ENCODE peak calls at places on chromosomes 12 and 14, in five cellular contexts. F is mesenchymal stem cell, U is IMR-90, Q is H9, N is H1. E is an unnamed sample.

GRCh38 chr12:1776139-1776975 is 44.0 kb upstream of the LRTM2 start:
- DNase-seq in F (peak), U (peak), Q (no peak), N (no peak), E (no peak)

GRCh38 chr14:63203618-63204406 is 431 bp upstream of the RHOJ start:
- DNase-seq in F (peak), U (peak), Q (peak), N (peak), E (peak)

GRCh38 chr12:111426341-111427185 is 20.8 kb downstream of the SH2B3 start:
- DNase-seq in F (peak), U (peak), Q (no peak), N (no peak), E (no peak)

GRCh38 chr12:132736378-132736777 is 25.3 kb downstream of the ANKLE2 start:
- DNase-seq in F (no peak), U (no peak), Q (no peak), N (no peak), E (no peak)

GRCh38 chr12:81170072-81170471 is 92.2 kb downstream of the ACSS3 start:
- DNase-seq in F (peak), U (peak), Q (no peak), N (no peak), E (no peak)

GRCh38 chr12:58530421-58531067 is 389.8 kb downstream of the LRIG3 start:
- DNase-seq in F (peak), U (peak), Q (no peak), N (no peak), E (no peak)

GRCh38 chr14:32703246-32703645 is 235.4 kb upstream of the NPAS3 start:
- DNase-seq in F (no peak), U (no peak), Q (no peak), N (no peak), E (no peak)

GRCh38 chr14:61478971-61479473 is 157.6 kb downstream of the PRKCH start:
- DNase-seq in F (no peak), U (no peak), Q (no peak), N (no peak), E (no peak)

GRCh38 chr12:93441617-93442410 is at the start of gene UBE2N:
- DNase-seq in F (peak), U (peak), Q (peak), N (peak), E (peak)
- H2BK5ac ChIP-seq in F (peak), U (peak), Q (no peak), N (peak), E (peak)

GRCh38 chr14:39766397-39767000 is 334.3 kb upstream of the FBXO33 start:
- DNase-seq in F (no peak), U (no peak), Q (peak), N (no peak), E (no peak)
- H4K91ac ChIP-seq in F (no peak), U (no peak), Q (no peak), N (no peak), E (no peak)

DNA sequence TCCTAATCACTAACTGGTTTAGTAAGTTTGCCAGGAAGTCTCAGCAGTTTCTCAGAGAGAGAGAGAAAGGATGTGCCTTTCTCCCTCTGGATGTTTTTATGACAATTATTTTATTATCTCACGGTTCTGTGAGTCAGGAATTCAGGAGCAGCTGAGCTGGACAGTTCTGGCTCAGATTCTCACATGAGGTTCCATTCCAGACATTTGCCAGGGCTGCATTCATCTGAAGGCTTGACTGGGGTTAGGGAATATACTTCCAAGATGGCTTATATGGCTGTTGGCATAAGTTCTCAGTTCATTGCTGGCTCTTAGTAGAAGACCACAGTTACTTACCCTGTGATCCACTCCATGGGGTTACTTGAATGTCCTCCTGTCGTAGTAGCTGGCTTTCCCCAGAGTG is 101.2 kb upstream of the ATF7IP start:
- DNase-seq in F (peak), U (peak), Q (no peak), N (no peak), E (no peak)
- H2BK5ac ChIP-seq in F (no peak), U (no peak), Q (no peak), N (peak), E (no peak)

GRCh38 chr12:117819160-117819559 is 149.6 kb downstream of the KSR2 start:
- DNase-seq in F (no peak), U (no peak), Q (no peak), N (no peak), E (no peak)

GRCh38 chr12:117820216-117820907 is 148.4 kb downstream of the KSR2 start:
- DNase-seq in F (no peak), U (no peak), Q (no peak), N (no peak), E (no peak)

GRCh38 chr12:117821480-117822175 is 147.2 kb downstream of the KSR2 start:
- DNase-seq in F (no peak), U (no peak), Q (no peak), N (no peak), E (no peak)

DNA sequence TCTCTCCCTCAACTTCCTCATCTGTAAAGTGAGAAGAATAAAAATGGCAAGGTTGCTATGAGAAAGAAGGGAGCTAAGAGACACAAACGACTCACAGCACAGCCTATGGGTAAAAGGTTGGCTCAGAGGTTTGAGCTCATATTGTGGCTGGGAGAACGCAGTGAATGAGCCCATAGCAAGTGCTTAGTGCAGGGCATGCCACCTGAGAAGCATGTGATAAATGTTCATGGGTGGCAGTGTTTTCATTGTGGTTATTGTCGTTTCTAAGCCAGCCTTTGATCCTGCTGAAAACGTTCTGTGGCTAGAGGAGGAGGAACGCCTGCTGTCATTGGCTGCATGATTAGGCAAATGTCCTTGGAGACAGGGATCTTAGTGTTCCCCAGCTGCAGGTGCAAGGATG is 150.4 kb downstream of the KSR2 start:
- DNase-seq in F (no peak), U (no peak), Q (no peak), N (no peak), E (peak)
- H4K91ac ChIP-seq in F (no peak), U (no peak), Q (no peak), N (no peak), E (no peak)

E was measured in neuronal stem cell.